ENCODE peak calls at places on chromosome 2, in ten cellular contexts. U is SW480; O is G401; B is mucosa of gallbladder; S is GM10248; R is NCI-H510A treated with DMSO at 0.1 percent for 48 hours; Y is progenitor cell of endocrine pancreas; L is activated T-helper 1 cell treated with anti-CD3 and anti-CD28 coated beads, Interleukin-2, amount 50 U/mL, for 16 hours; V is LHCN-M2; H is epithelial cell of esophagus. Q is an unnamed sample.

GRCh38 chr2:105789745-105790466 is 45.2 kb downstream of the NCK2 start:
- DNase-seq in Y (no peak), L (peak), U (no peak), S (peak), R (no peak), H (peak), B (peak), V (peak), O (peak), Q (peak)

GRCh38 chr2:180481998-180482397 is 474.9 kb upstream of the CWC22 start:
- DNase-seq in O (no peak), R (no peak), H (no peak), U (no peak), V (no peak), Y (no peak), B (no peak), L (no peak), S (no peak), Q (no peak)

GRCh38 chr2:62184499-62185045 is 11.3 kb upstream of the B3GNT2 start:
- DNase-seq in V (no peak), B (no peak), Y (no peak), L (no peak), U (no peak), S (no peak), R (no peak), O (no peak), H (no peak), Q (no peak)

GRCh38 chr2:226983891-226984290 is 148.0 kb downstream of the RHBDD1 start:
- DNase-seq in U (no peak), Y (no peak), O (no peak), S (no peak), V (no peak), H (no peak), R (no peak), L (no peak), B (no peak), Q (no peak)

GRCh38 chr2:175854149-175854548 is 147.9 kb downstream of the LNPK start:
- DNase-seq in R (no peak), Y (no peak), B (no peak), U (no peak), O (no peak), L (no peak), S (no peak), H (no peak), V (no peak), Q (no peak)

GRCh38 chr2:214450118-214450894 is 39.5 kb downstream of the VWC2L start:
- DNase-seq in L (no peak), R (no peak), Y (no peak), O (no peak), S (no peak), U (no peak), V (peak), B (no peak), H (no peak), Q (no peak)

GRCh38 chr2:99420751-99421299 is 69.0 kb downstream of the REV1 start:
- DNase-seq in V (peak), B (no peak), S (no peak), R (no peak), O (no peak), L (no peak), H (no peak), Y (no peak), U (no peak), Q (no peak)

GRCh38 chr2:69177785-69178636 is 165.0 kb downstream of the ANTXR1 start:
- DNase-seq in B (peak), S (no peak), H (peak), L (no peak), Y (peak), R (no peak), U (peak), O (no peak), V (peak), Q (no peak)

GRCh38 chr2:207258191-207258991 is 92.6 kb upstream of the KLF7 start:
- DNase-seq in U (no peak), B (peak), L (no peak), H (peak), Y (no peak), R (peak), O (peak), S (no peak), V (peak), Q (no peak)

GRCh38 chr2:48249631-48250473 is 280.1 kb upstream of the STON1 start:
- DNase-seq in V (peak), B (no peak), R (no peak), U (no peak), H (peak), O (peak), Y (no peak), L (no peak), S (no peak), Q (no peak)

GRCh38 chr2:106304612-106305184 is 110.6 kb upstream of the UXS1 start:
- DNase-seq in H (no peak), O (no peak), Y (no peak), U (peak), S (no peak), V (no peak), R (no peak), B (no peak), L (no peak), Q (no peak)

GRCh38 chr2:101064868-101065549 is 62.9 kb downstream of the RPL31 start:
- DNase-seq in H (peak), S (peak), U (peak), B (peak), L (no peak), R (peak), V (peak), O (no peak), Y (no peak), Q (no peak)

GRCh38 chr2:222862068-222862914 is 1.5 kb downstream of the ACSL3 start:
- DNase-seq in S (no peak), U (peak), Y (no peak), H (peak), B (no peak), L (no peak), R (no peak), O (peak), V (peak), Q (no peak)

GRCh38 chr2:86788881-86789686 is 1.6 kb downstream of the CD8A start:
- DNase-seq in B (no peak), O (no peak), H (peak), V (no peak), S (no peak), Y (no peak), U (no peak), L (no peak), R (no peak), Q (no peak)

GRCh38 chr2:215684448-215685217 is 248.8 kb upstream of the FN1 start:
- DNase-seq in O (no peak), U (no peak), H (peak), L (no peak), B (no peak), V (peak), Y (no peak), R (no peak), S (no peak), Q (no peak)

GRCh38 chr2:207122914-207123744 is 42.6 kb downstream of the KLF7 start:
- DNase-seq in H (peak), U (no peak), L (peak), B (no peak), R (no peak), O (no peak), S (no peak), V (no peak), Y (no peak), Q (peak)

GRCh38 chr2:47518497-47519146 is 115.7 kb downstream of the MSH2 start:
- DNase-seq in R (no peak), O (no peak), U (no peak), H (no peak), S (no peak), Y (no peak), L (no peak), V (no peak), B (no peak), Q (no peak)

GRCh38 chr2:172962824-172963223 is 112.8 kb upstream of the MAP3K20 start:
- DNase-seq in Y (no peak), H (peak), L (no peak), O (no peak), R (no peak), U (no peak), S (no peak), B (no peak), V (peak), Q (no peak)

GRCh38 chr2:211498551-211499205 is 942.3 kb downstream of the CPS1 start:
- DNase-seq in H (no peak), U (no peak), Y (no peak), R (no peak), V (no peak), L (no peak), O (no peak), B (no peak), S (no peak), Q (no peak)

GRCh38 chr2:71605781-71606241 is 152.4 kb downstream of the DYSF start:
- DNase-seq in S (no peak), O (no peak), H (no peak), U (no peak), Y (no peak), V (no peak), L (no peak), B (no peak), R (no peak), Q (no peak)

GRCh38 chr2:176063958-176064357 is 19.8 kb downstream of the EVX2 start:
- DNase-seq in H (no peak), L (no peak), O (no peak), U (no peak), Y (no peak), V (no peak), S (no peak), R (peak), B (no peak), Q (no peak)

GRCh38 chr2:224136394-224136793 is 97.3 kb upstream of the SERPINE2 start:
- DNase-seq in B (no peak), R (no peak), U (no peak), S (no peak), O (no peak), V (no peak), H (no peak), Y (no peak), L (no peak), Q (no peak)

GRCh38 chr2:46798041-46798440 is 117.6 kb downstream of the MCFD2 start:
- DNase-seq in U (no peak), S (no peak), B (no peak), H (no peak), V (peak), Y (no peak), O (no peak), R (no peak), L (no peak), Q (no peak)

GRCh38 chr2:64035067-64035942 is 16.1 kb upstream of the VPS54 start:
- DNase-seq in U (no peak), B (no peak), H (peak), L (no peak), S (no peak), R (peak), Y (no peak), V (peak), O (no peak), Q (no peak)

GRCh38 chr2:178152033-178152432 is 39.8 kb downstream of the RBM45 start:
- DNase-seq in H (no peak), B (no peak), V (peak), U (no peak), O (no peak), S (no peak), R (peak), Y (no peak), L (no peak), Q (no peak)

GRCh38 chr2:26299488-26300092 is 46.4 kb upstream of the SELENOI start:
- DNase-seq in O (peak), S (no peak), R (peak), L (no peak), Y (no peak), V (peak), B (no peak), H (peak), U (peak), Q (no peak)

GRCh38 chr2:212722046-212722445 is 183.4 kb upstream of the ERBB4 start:
- DNase-seq in O (no peak), L (no peak), U (no peak), S (no peak), Y (no peak), R (no peak), B (no peak), H (peak), V (no peak), Q (no peak)

Q was measured in stimulated activated CD8-positive, alpha-beta memory T cell treated with anti-CD3 and anti-CD28 coated beads, Interleukin-15, amount 100 ng/mL, for 4 hours.